ENCODE peak calls at places on chromosomes 11 and 22, in six cellular contexts. Y, L, G, O, I and K are unnamed samples.

GRCh38 chr22:46675938-46676337 is 55.8 kb downstream of the GRAMD4 start:
- DNase-seq in I (no peak), Y (no peak), L (no peak), O (no peak), G (no peak), K (no peak)

GRCh38 chr11:8690374-8691342 is 8.1 kb downstream of the RPL27A start:
- DNase-seq in I (no peak), Y (no peak), L (no peak), G (no peak), O (no peak), K (no peak)

GRCh38 chr11:134470238-134470637 is 58.2 kb upstream of the B3GAT1 start:
- DNase-seq in L (no peak), Y (no peak), I (no peak), G (no peak), O (no peak), K (no peak)

GRCh38 chr11:72631806-72632731 is 42.2 kb downstream of the PDE2A start:
- DNase-seq in G (peak), L (peak), I (no peak), O (no peak), Y (peak), K (no peak)

GRCh38 chr22:44391026-44391425 is 78.3 kb upstream of the SHISAL1 start:
- DNase-seq in L (no peak), I (no peak), G (no peak), Y (no peak), O (no peak), K (no peak)

GRCh38 chr11:106961518-106961917 is 56.8 kb downstream of the GUCY1A2 start:
- DNase-seq in L (peak), G (no peak), O (no peak), Y (peak), I (no peak), K (no peak)

GRCh38 chr11:4626207-4627105 is 10.8 kb upstream of the OR51D1 start:
- DNase-seq in L (peak), O (peak), Y (peak), I (no peak), G (no peak), K (no peak)

GRCh38 chr22:33088418-33088817 is 30.2 kb upstream of the SYN3 start:
- DNase-seq in I (no peak), G (no peak), L (no peak), O (no peak), Y (no peak), K (no peak)

GRCh38 chr22:45503816-45504702 is 1.4 kb downstream of the FBLN1 start:
- DNase-seq in L (peak), Y (peak), I (no peak), O (no peak), G (no peak), K (no peak)

GRCh38 chr22:44729391-44730012 is 22.9 kb upstream of the ARHGAP8 start:
- DNase-seq in L (no peak), I (no peak), G (peak), Y (no peak), O (no peak), K (no peak)

GRCh38 chr22:42844756-42845155 is 12.3 kb downstream of the ARFGAP3 start:
- DNase-seq in O (no peak), G (no peak), L (peak), Y (peak), I (no peak), K (no peak)

GRCh38 chr11:75583710-75584658 is 21.9 kb downstream of the SERPINH1 start:
- DNase-seq in L (peak), Y (peak), G (peak), O (peak), I (no peak), K (no peak)

GRCh38 chr11:28245131-28245530 is 136.9 kb downstream of the METTL15 start:
- DNase-seq in G (no peak), O (no peak), Y (no peak), I (no peak), L (no peak), K (no peak)